ENCODE peak calls at places on chromosomes 2 and 18, in eight cellular contexts. R is astrocyte of the spinal cord, O is dorsolateral prefrontal cortex, Z is AG04450, F is nephron progenitor cell, Q is mesothelial cell of epicardium, U is upper lobe of left lung, Y is neural crest cell. I is an unnamed sample.

GRCh38 chr2:185618630-185619029 is 120.0 kb upstream of the FSIP2 start:
- DNase-seq in R (peak; percentile 50), O (no peak), Z (no peak), F (no peak), Q (no peak), U (no peak), Y (no peak), I (no peak)

GRCh38 chr2:229154381-229154780 is 116.7 kb downstream of the PID1 start:
- DNase-seq in R (peak; percentile 88), O (no peak), Z (no peak), F (no peak), Q (no peak), U (no peak), Y (no peak), I (no peak)

GRCh38 chr2:197846789-197847188 is 42.4 kb downstream of the PLCL1 start:
- DNase-seq in R (peak; percentile 62), O (no peak), Z (peak; percentile 32), F (no peak), Q (no peak), U (no peak), Y (no peak), I (no peak)

GRCh38 chr2:69961496-69961895 is at the start of gene ASPRV1:
- DNase-seq in R (no peak), O (peak; percentile 86), Z (no peak), F (no peak), Q (no peak), U (no peak), Y (no peak), I (no peak)

GRCh38 chr18:2884706-2885285 is 38.0 kb downstream of the EMILIN2 start:
- DNase-seq in R (no peak), O (no peak), Z (no peak), F (no peak), Q (no peak), U (no peak), Y (no peak), I (no peak)

GRCh38 chr2:120995656-120996190 is 260.1 kb downstream of the GLI2 start:
- DNase-seq in R (no peak), O (no peak), Z (no peak), F (no peak), Q (no peak), U (no peak), Y (no peak), I (no peak)

GRCh38 chr2:38528008-38528442 is 74.7 kb downstream of the HNRNPLL start:
- DNase-seq in R (peak; percentile 47), O (no peak), Z (no peak), F (peak; percentile 67), Q (no peak), U (peak; percentile 23), Y (peak; percentile 60), I (no peak)

GRCh38 chr2:181575650-181576025 is 81.3 kb downstream of the CERKL start:
- DNase-seq in R (no peak), O (no peak), Z (no peak), F (no peak), Q (no peak), U (no peak), Y (no peak), I (no peak)

GRCh38 chr2:106267997-106268396 is 73.9 kb upstream of the UXS1 start:
- DNase-seq in R (no peak), O (no peak), Z (no peak), F (no peak), Q (no peak), U (no peak), Y (no peak), I (no peak)

GRCh38 chr2:29855924-29856639 is 65.3 kb downstream of the ALK start:
- DNase-seq in R (no peak), O (no peak), Z (no peak), F (no peak), Q (no peak), U (no peak), Y (no peak), I (no peak)

GRCh38 chr2:173354601-173355131 is at the start of gene CDCA7:
- DNase-seq in R (peak; percentile 68), O (no peak), Z (no peak), F (peak; percentile 88), Q (peak; percentile 56), U (peak; percentile 39), Y (peak; percentile 82), I (peak; percentile 65)

GRCh38 chr18:69865656-69866241 is 81.9 kb downstream of the CD226 start:
- DNase-seq in R (no peak), O (no peak), Z (no peak), F (no peak), Q (no peak), U (no peak), Y (no peak), I (no peak)

GRCh38 chr2:221124542-221125235 is 447.4 kb downstream of the EPHA4 start:
- DNase-seq in R (no peak), O (no peak), Z (no peak), F (peak; percentile 10), Q (no peak), U (no peak), Y (no peak), I (no peak)

GRCh38 chr18:42514522-42514921 is 559.5 kb downstream of the PIK3C3 start:
- DNase-seq in R (peak; percentile 72), O (no peak), Z (no peak), F (no peak), Q (no peak), U (no peak), Y (no peak), I (no peak)

GRCh38 chr2:11203480-11203879 is 48.2 kb downstream of the SLC66A3 start:
- DNase-seq in R (peak; percentile 53), O (no peak), Z (no peak), F (no peak), Q (no peak), U (no peak), Y (no peak), I (no peak)

GRCh38 chr2:111185496-111186022 is 64.8 kb downstream of the BCL2L11 start:
- DNase-seq in R (no peak), O (no peak), Z (no peak), F (no peak), Q (no peak), U (peak; percentile 85), Y (no peak), I (no peak)

GRCh38 chr2:29557268-29557667 is 364.1 kb downstream of the ALK start:
- DNase-seq in R (no peak), O (no peak), Z (no peak), F (no peak), Q (no peak), U (no peak), Y (no peak), I (no peak)

GRCh38 chr18:31723998-31724711 is 36.5 kb downstream of the SLC25A52 start:
- DNase-seq in R (peak; percentile 6), O (no peak), Z (no peak), F (no peak), Q (no peak), U (no peak), Y (no peak), I (no peak)

GRCh38 chr2:172454404-172455120 is 27.2 kb downstream of the ITGA6 start:
- DNase-seq in R (no peak), O (no peak), Z (no peak), F (no peak), Q (no peak), U (no peak), Y (no peak), I (no peak)

GRCh38 chr18:6284300-6284699 is 130.4 kb downstream of the L3MBTL4 start:
- DNase-seq in R (no peak), O (no peak), Z (no peak), F (no peak), Q (no peak), U (no peak), Y (no peak), I (no peak)

GRCh38 chr2:38128653-38129052 is 52.7 kb upstream of the CYP1B1 start:
- DNase-seq in R (no peak), O (no peak), Z (no peak), F (no peak), Q (no peak), U (peak; percentile 67), Y (no peak), I (no peak)

GRCh38 chr2:100060875-100061274 is 81.5 kb downstream of the AFF3 start:
- DNase-seq in R (no peak), O (no peak), Z (no peak), F (no peak), Q (no peak), U (no peak), Y (no peak), I (no peak)
- TF ChIP-seq CTCF in R (no peak), O (no peak), Z (no peak), F (no peak), Q (no peak), U (no peak), Y (no peak), I (no peak)

GRCh38 chr2:170396799-170397459 is 219.0 kb downstream of the MYO3B start:
- DNase-seq in R (peak; percentile 9), O (no peak), Z (no peak), F (no peak), Q (no peak), U (no peak), Y (no peak), I (no peak)
- TF ChIP-seq CTCF in R (peak; percentile 28), O (no peak), Z (peak; percentile 21), F (peak; percentile 23), Q (no peak), U (no peak), Y (peak; percentile 66), I (peak; percentile 30)

GRCh38 chr2:23412556-23413155 is 27.7 kb downstream of the KLHL29 start:
- DNase-seq in R (peak; percentile 49), O (no peak), Z (no peak), F (no peak), Q (no peak), U (no peak), Y (no peak), I (no peak)

GRCh38 chr2:23414106-23414505 is 29.1 kb downstream of the KLHL29 start:
- DNase-seq in R (no peak), O (no peak), Z (no peak), F (no peak), Q (no peak), U (no peak), Y (no peak), I (no peak)

GRCh38 chr2:23413641-23414040 is 28.7 kb downstream of the KLHL29 start:
- DNase-seq in R (no peak), O (no peak), Z (no peak), F (no peak), Q (no peak), U (no peak), Y (no peak), I (no peak)

GRCh38 chr2:23417310-23417709 is 32.3 kb downstream of the KLHL29 start:
- DNase-seq in R (no peak), O (no peak), Z (no peak), F (no peak), Q (no peak), U (no peak), Y (no peak), I (no peak)

DNA sequence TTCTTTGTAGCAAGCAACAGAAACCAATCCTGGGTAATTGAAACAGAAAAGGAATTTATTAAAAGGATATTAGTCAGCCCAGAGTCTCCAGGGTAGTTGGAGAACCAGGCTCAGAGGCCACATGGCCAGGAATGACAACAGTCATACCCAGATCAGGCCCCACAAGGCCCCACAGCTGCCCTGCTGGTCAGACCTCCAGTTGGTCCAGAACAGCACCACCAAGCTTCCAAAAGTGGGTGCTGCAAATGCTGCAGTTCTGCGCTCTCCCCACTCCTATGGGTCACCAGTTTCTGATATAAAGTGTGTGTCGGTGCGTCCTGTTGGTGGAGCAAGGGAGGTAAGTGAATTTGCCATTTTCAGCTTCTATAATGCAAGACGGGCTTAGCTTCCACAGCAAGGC is 29.9 kb downstream of the KLHL29 start:
- DNase-seq in R (no peak), O (no peak), Z (no peak), F (no peak), Q (no peak), U (no peak), Y (no peak), I (no peak)
- TF ChIP-seq CTCF in R (peak; percentile 31), O (peak; percentile 15), Z (peak; percentile 37), F (no peak), Q (no peak), U (no peak), Y (peak; percentile 13), I (peak; percentile 20)

GRCh38 chr2:226320073-226320948 is 479.3 kb downstream of the IRS1 start:
- DNase-seq in R (no peak), O (no peak), Z (no peak), F (no peak), Q (no peak), U (peak; percentile 51), Y (no peak), I (no peak)
- TF ChIP-seq CTCF in R (no peak), O (no peak), Z (no peak), F (no peak), Q (no peak), U (no peak), Y (no peak), I (no peak)

I was measured in D721Med.